ENCODE peak calls at places on chromosomes 5 and 9, in five cellular contexts. S is sigmoid colon, H is fibroblast of villous mesenchyme, J is hepatocyte, G is lower leg skin. K is an unnamed sample.

GRCh38 chr9:106983346-106983745 is 120.4 kb downstream of the ZNF462 start:
- DNase-seq in S (no peak), H (no peak), J (no peak), G (no peak), K (no peak)

GRCh38 chr5:107719207-107719606 is 48.5 kb upstream of the EFNA5 start:
- DNase-seq in S (no peak), H (no peak), J (no peak), G (no peak), K (no peak)

GRCh38 chr9:75089369-75089766 is 1.1 kb downstream of the OSTF1 start:
- DNase-seq in S (no peak), H (no peak), J (no peak), G (no peak), K (no peak)

GRCh38 chr5:141388661-141389060 is 1.2 kb downstream of the PCDHGB4 start:
- DNase-seq in S (no peak), H (no peak), J (no peak), G (no peak), K (no peak)

GRCh38 chr9:104682642-104683041 is 11.7 kb upstream of the OR13D1 start:
- DNase-seq in S (no peak), H (peak), J (peak), G (no peak), K (peak)

GRCh38 chr5:180026320-180026719 is 45.2 kb downstream of the RNF130 start:
- DNase-seq in S (no peak), H (peak), J (peak), G (no peak), K (peak)

GRCh38 chr9:134325096-134325812 is 1.0 kb upstream of the RXRA start:
- DNase-seq in S (peak), H (peak), J (peak), G (no peak), K (peak)

GRCh38 chr5:10352404-10353240 is 873 bp upstream of the MARCHF6 start:
- DNase-seq in S (no peak), H (peak), J (peak), G (no peak), K (peak)

GRCh38 chr5:39757121-39757520 is 332.3 kb upstream of the DAB2 start:
- DNase-seq in S (no peak), H (peak), J (no peak), G (no peak), K (no peak)

GRCh38 chr9:105114318-105114717 is 130.1 kb upstream of the SLC44A1 start:
- DNase-seq in S (no peak), H (no peak), J (no peak), G (no peak), K (no peak)

GRCh38 chr9:126614455-126615248 is 924 bp downstream of the LMX1B start:
- DNase-seq in S (peak), H (no peak), J (no peak), G (no peak), K (no peak)

GRCh38 chr9:101566904-101567724 is 27.7 kb downstream of the PPP3R2 start:
- DNase-seq in S (no peak), H (peak), J (peak), G (no peak), K (peak)

GRCh38 chr9:81597749-81598497 is 91.4 kb downstream of the TLE1 start:
- DNase-seq in S (no peak), H (no peak), J (no peak), G (peak), K (no peak)

GRCh38 chr9:16308645-16309044 is 561.8 kb downstream of the BNC2 start:
- DNase-seq in S (no peak), H (no peak), J (no peak), G (no peak), K (no peak)

GRCh38 chr9:120734607-120735006 is 20.3 kb upstream of the MEGF9 start:
- DNase-seq in S (no peak), H (no peak), J (no peak), G (no peak), K (no peak)

GRCh38 chr9:120726484-120726883 is 12.2 kb upstream of the MEGF9 start:
- DNase-seq in S (no peak), H (no peak), J (no peak), G (no peak), K (no peak)

GRCh38 chr9:120733190-120733589 is 18.9 kb upstream of the MEGF9 start:
- DNase-seq in S (no peak), H (peak), J (peak), G (no peak), K (peak)

GRCh38 chr9:120730661-120731514 is 16.6 kb upstream of the MEGF9 start:
- DNase-seq in S (no peak), H (peak), J (peak), G (no peak), K (peak)

DNA sequence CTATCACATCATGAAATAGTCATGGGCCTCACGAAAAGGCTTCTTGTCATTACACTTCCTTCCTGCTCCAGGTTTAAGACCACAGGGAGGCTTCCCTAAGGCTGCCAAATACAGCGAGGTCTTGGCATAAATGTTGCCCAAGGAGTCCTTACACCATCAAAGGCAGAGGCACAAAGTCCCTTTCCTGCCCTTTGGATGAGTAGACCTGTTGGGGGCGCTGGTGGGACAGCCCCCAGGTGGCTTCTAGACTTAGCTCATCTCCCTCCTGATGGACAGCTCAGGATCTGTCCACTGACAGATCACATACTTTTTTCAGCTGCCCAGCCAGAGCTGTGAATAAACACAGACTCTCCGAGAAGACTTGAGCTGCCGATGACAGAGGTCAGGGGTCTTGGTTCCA is 15.5 kb upstream of the MEGF9 start:
- DNase-seq in S (no peak), H (no peak), J (no peak), G (no peak), K (no peak)
- TF ChIP-seq CTCF in S (no peak), H (no peak), J (peak), G (no peak), K (no peak)

GRCh38 chr5:7394889-7395431 is 978 bp upstream of the ADCY2 start:
- DNase-seq in S (no peak), H (no peak), J (peak), G (peak), K (no peak)
- H3K4me3 ChIP-seq in S (peak), H (no peak), J (peak), G (no peak), K (no peak)

DNA sequence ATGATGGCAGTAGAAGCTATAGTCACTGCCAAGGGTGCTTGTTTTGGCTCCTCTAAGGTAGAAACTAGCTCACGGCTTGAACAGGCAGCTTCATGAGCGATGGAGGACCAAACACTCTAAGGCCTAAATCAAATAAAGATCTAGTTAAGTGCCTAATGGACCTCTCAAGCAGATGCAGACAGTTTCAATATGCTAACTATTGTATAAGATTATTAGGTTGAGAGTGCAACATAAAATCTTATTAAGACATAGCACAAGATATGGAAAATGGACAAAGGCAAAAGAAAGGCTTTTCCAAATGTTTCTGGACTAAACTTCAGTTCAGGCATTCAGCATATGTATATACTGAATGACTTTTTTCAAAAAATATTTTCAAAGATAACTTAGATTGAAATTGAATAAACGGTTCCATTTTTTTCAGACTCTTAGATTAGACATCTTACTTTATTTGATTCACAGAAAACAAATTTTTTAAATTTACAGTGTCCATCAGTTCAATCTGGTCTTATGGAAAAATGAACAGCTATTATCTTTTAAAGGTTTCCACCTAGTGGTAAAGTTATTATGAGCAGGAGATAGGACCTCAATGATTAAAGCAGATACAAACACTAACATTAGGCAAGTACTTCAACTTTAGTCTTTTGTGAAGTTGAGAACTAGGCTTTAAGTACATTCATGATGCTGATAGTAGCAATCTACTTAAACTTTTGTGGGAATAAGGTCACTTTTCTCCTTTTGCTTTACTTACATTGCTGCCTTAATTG is 1167.7 kb downstream of the MAT2B start:
- DNase-seq in S (no peak), H (no peak), J (no peak), G (no peak), K (no peak)
- TF ChIP-seq CTCF in S (no peak), H (no peak), J (peak), G (no peak), K (no peak)

DNA sequence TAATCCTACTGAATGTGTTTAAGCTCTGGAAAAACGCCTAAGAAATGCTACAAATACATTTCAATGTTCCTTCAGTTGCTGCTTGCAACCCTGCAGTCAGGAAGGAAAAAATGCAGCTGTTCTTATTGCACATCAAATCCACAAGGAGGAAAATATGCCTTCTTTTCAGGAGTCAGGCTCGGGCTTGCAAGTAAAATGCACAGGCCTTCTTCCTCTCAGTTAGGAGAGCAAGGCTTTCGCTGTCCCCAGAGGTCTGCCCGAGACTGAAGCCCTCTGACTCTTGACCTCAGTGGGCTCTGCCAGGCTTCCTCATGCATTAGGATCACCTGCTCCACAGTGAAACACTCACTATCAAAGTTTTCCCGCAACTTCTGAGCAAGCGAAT is 909 bp upstream of the SHC3 start:
- DNase-seq in S (no peak), H (peak), J (no peak), G (no peak), K (no peak)
- H3K4me3 ChIP-seq in S (peak), H (peak), J (peak), G (peak), K (peak)

GRCh38 chr9:110919609-110920008 is 118.7 kb downstream of the LPAR1 start:
- DNase-seq in S (no peak), H (peak), J (peak), G (no peak), K (peak)
- TF ChIP-seq CTCF in S (no peak), H (no peak), J (no peak), G (no peak), K (no peak)

GRCh38 chr5:5144441-5144840 is 4.3 kb downstream of the ADAMTS16 start:
- DNase-seq in S (no peak), H (no peak), J (no peak), G (no peak), K (no peak)

GRCh38 chr5:5141625-5142527 is 1.7 kb downstream of the ADAMTS16 start:
- DNase-seq in S (peak), H (peak), J (peak), G (no peak), K (peak)

GRCh38 chr5:5141011-5141599 is 975 bp downstream of the ADAMTS16 start:
- DNase-seq in S (no peak), H (no peak), J (no peak), G (no peak), K (no peak)

GRCh38 chr5:5139358-5140050 is 626 bp upstream of the ADAMTS16 start:
- DNase-seq in S (no peak), H (no peak), J (peak), G (no peak), K (no peak)

GRCh38 chr5:5140051-5141010 is at the start of gene ADAMTS16:
- DNase-seq in S (peak), H (no peak), J (peak), G (no peak), K (no peak)
- H3K4me3 ChIP-seq in S (peak), H (peak), J (peak), G (no peak), K (no peak)